ENCODE peak calls at places on chromosome 2, in eight cellular contexts. M is heart right ventricle, T is adrenal gland, G is left ventricle myocardium inferior, A is endodermal cell, X is A549, J is upper lobe of right lung, W is stomach. U is an unnamed sample.

GRCh38 chr2:60318544-60318943 is 234.9 kb downstream of the BCL11A start:
- DNase-seq in M (peak; percentile 25), A (peak; percentile 83), X (no peak), J (no peak), G (no peak), T (no peak), W (no peak), U (no peak)

GRCh38 chr2:28269019-28269784 is 123.5 kb upstream of the FOSL2 start:
- DNase-seq in X (peak; percentile 86), W (peak; percentile 46), T (no peak), J (no peak), G (no peak), M (no peak), A (peak; percentile 61), U (no peak)

GRCh38 chr2:172811027-172811426 is 75.4 kb downstream of the RAPGEF4 start:
- DNase-seq in G (no peak), W (no peak), J (no peak), M (no peak), X (no peak), A (no peak), T (no peak), U (no peak)

GRCh38 chr2:164771897-164772296 is 69.7 kb downstream of the COBLL1 start:
- DNase-seq in T (no peak), W (no peak), A (no peak), J (no peak), G (no peak), M (no peak), X (no peak), U (no peak)

GRCh38 chr2:27596627-27597026 is 13.8 kb downstream of the ZNF512 start:
- DNase-seq in J (no peak), G (no peak), W (no peak), T (no peak), A (no peak), X (no peak), M (no peak), U (no peak)

GRCh38 chr2:97718051-97718882 is 4.9 kb downstream of the ZAP70 start:
- DNase-seq in A (no peak), X (no peak), J (peak; percentile 56), G (peak; percentile 12), W (peak; percentile 39), M (no peak), T (no peak), U (no peak)

GRCh38 chr2:237904806-237905599 is 45.6 kb downstream of the RAMP1 start:
- DNase-seq in T (no peak), A (peak; percentile 17), J (peak; percentile 82), M (peak; percentile 64), G (peak; percentile 67), X (no peak), W (no peak), U (peak; percentile 68)

GRCh38 chr2:160075171-160075570 is 12.8 kb upstream of the PLA2R1 start:
- DNase-seq in A (no peak), X (peak; percentile 13), J (no peak), G (no peak), M (no peak), W (peak; percentile 32), T (no peak), U (no peak)

GRCh38 chr2:142531375-142531774 is 346.1 kb upstream of the KYNU start:
- DNase-seq in A (no peak), J (no peak), G (no peak), W (no peak), M (no peak), X (peak; percentile 13), T (no peak), U (no peak)

GRCh38 chr2:148814143-148814852 is 60.7 kb upstream of the KIF5C start:
- DNase-seq in W (peak; percentile 30), M (no peak), A (no peak), G (no peak), J (no peak), T (peak; percentile 53), X (no peak), U (no peak)

GRCh38 chr2:189115126-189115525 is 64.4 kb downstream of the COL5A2 start:
- DNase-seq in M (no peak), A (no peak), T (no peak), X (no peak), G (no peak), J (no peak), W (no peak), U (no peak)

DNA sequence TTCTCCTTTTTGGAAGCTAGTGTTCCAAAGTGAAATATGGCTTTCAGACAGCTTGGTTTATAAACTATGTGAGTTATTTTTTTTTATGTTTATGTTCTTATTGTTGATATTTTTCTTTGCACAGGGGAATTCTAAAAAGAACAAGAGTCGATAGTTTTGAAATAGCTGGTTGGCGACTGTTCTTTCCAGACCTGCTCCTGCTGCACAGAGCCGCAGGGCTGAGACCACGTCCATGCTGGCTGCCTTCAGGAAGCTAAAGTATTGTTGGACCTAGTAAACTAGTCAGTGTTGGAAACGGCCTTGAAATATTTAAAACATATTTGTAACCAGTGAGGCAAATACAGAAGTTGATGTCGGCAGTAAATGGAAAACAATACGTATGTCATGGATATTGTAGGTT is 15.4 kb upstream of the STON1 start:
- DNase-seq in X (no peak), T (no peak), M (no peak), J (no peak), A (no peak), G (no peak), W (no peak), U (no peak)
- H3K27ac ChIP-seq in X (no peak overlapping the region), T (no peak overlapping the region), M (peak overlapping the region; percentile 6), J (no peak overlapping the region), A (no peak overlapping the region), G (peak overlapping the region; percentile 70), W (peak overlapping the region; percentile 88), U (no peak overlapping the region)

GRCh38 chr2:64888591-64889309 is 100.4 kb upstream of the SLC1A4 start:
- DNase-seq in T (no peak), A (peak; percentile 86), X (peak; percentile 85), W (peak; percentile 5), M (no peak), G (no peak), J (no peak), U (no peak)
- TF ChIP-seq CTCF in T (peak; percentile 15), A (peak; percentile 58), X (peak; percentile 80), W (no peak), M (peak; percentile 20), G (peak; percentile 20), J (no peak), U (no peak)

DNA sequence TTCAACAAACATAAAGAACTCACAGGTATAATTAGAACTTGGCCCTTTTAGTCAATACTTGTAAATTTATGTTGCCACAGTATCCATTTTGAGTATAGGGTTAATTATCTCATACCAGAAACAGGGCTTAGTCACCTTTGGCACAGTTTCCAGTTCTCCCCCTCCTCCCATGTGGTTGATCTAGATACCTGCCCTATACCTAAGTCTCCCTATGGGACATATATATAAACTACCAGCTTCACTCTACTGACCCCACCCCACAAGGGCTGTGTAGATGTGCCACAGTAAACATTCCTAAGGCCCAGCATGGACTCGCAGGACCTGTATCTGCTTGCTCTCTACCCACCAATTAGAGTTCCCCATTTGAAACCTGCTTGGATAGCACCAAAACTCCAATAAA is 371.7 kb upstream of the RND3 start:
- DNase-seq in A (peak; percentile 32), M (no peak), J (no peak), X (no peak), G (no peak), W (no peak), T (no peak), U (no peak)
- H3K27ac ChIP-seq in A (no peak overlapping the region), M (no peak overlapping the region), J (no peak overlapping the region), X (no peak overlapping the region), G (no peak overlapping the region), W (no peak overlapping the region), T (no peak overlapping the region), U (no peak overlapping the region)

GRCh38 chr2:46815121-46815802 is 100.3 kb downstream of the MCFD2 start:
- DNase-seq in W (no peak), M (no peak), G (no peak), X (no peak), T (no peak), A (peak; percentile 50), J (no peak), U (no peak)
- TF ChIP-seq CTCF in W (no peak), M (no peak), G (no peak), X (no peak), T (no peak), A (peak; percentile 16), J (no peak), U (no peak)

DNA sequence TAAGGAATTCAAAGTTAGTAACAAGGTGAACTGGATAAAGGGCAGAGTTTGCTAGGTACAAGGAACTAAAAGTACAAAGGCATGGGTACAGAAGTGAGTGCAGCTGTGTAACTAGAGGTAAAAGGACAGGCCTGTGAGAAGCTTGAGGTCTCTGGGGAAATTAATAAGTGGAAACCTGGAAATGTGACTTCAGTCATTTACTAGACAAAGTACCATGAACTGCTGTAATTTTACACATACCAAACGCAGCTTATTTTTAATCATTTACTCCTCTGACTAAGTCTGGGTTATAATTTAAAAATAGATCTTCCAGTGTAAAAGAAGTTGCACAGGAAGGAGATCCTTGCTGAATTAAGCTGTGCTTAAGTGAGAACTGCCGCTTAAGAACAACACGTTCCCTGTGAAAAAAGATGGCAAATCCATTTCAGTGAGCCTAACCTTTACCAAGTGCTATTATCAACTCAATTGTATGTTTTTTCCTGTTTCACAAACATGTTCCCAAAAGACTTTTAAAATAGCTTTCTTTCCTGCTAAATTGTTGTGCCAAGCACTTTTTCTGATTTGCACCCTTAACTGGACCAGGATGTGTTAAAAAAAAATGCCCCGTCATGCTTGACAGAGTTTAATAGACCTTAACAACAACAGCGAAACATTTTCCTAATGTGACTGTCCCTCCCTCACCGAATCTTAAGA is 44.3 kb downstream of the CALCRL start:
- DNase-seq in T (no peak), M (no peak), G (no peak), J (no peak), W (no peak), X (peak; percentile 5), A (no peak), U (no peak)
- H3K27ac ChIP-seq in T (no peak overlapping the region), M (peak overlapping the region; percentile 71), G (peak overlapping the region; percentile 82), J (peak overlapping the region; percentile 52), W (peak overlapping the region; percentile 25), X (peak overlapping the region; percentile 6), A (no peak overlapping the region), U (no peak overlapping the region)

U was measured in lower lobe of right lung.